ENCODE peak calls at places on chromosomes 1 and 21, in eight cellular contexts. S is erythroblast, F is NB4, J is GM12891, Q is endothelial cell of umbilical vein, V is A549, N is uterus, U is body of pancreas. Z is an unnamed sample.

GRCh38 chr1:115179397-115179835 is 90.1 kb upstream of the TSPAN2 start:
- DNase-seq in S (peak), F (peak), V (peak), N (no peak), Q (no peak), U (no peak), J (no peak), Z (no peak)

GRCh38 chr1:15950763-15951295 is 25.1 kb downstream of the ZBTB17 start:
- DNase-seq in U (peak), N (peak), S (peak), Q (peak), F (peak), J (no peak), V (no peak), Z (peak)

GRCh38 chr1:72186733-72187307 is 95.5 kb downstream of the NEGR1 start:
- DNase-seq in Q (peak), U (no peak), S (no peak), N (no peak), J (no peak), F (peak), V (no peak), Z (no peak)

GRCh38 chr1:79845951-79846350 is 839.4 kb upstream of the ADGRL4 start:
- DNase-seq in N (no peak), U (no peak), F (no peak), V (no peak), Q (no peak), J (no peak), S (no peak), Z (no peak)

GRCh38 chr1:24412408-24412807 is 1.2 kb downstream of the STPG1 start:
- DNase-seq in S (no peak), J (no peak), F (no peak), Q (no peak), V (no peak), N (no peak), U (no peak), Z (no peak)

GRCh38 chr1:84143796-84144565 is at the start of gene PRKACB:
- DNase-seq in J (no peak), U (no peak), V (no peak), S (peak), N (no peak), Q (peak), F (peak), Z (no peak)

GRCh38 chr1:33281554-33282303 is 25.4 kb downstream of the ZNF362 start:
- DNase-seq in N (no peak), U (no peak), S (no peak), V (no peak), F (no peak), J (no peak), Q (no peak), Z (no peak)

GRCh38 chr1:218347713-218348627 is 2.8 kb downstream of the TGFB2 start:
- DNase-seq in N (peak), Q (peak), V (peak), U (no peak), F (no peak), J (no peak), S (no peak), Z (no peak)

GRCh38 chr1:10788592-10789006 is 7.8 kb downstream of the CASZ1 start:
- DNase-seq in Q (peak), J (no peak), V (peak), U (peak), N (no peak), F (no peak), S (no peak), Z (no peak)

GRCh38 chr1:192578144-192578909 is 2.8 kb downstream of the RGS1 start:
- DNase-seq in S (no peak), J (no peak), F (no peak), V (no peak), U (no peak), N (no peak), Q (no peak), Z (no peak)

GRCh38 chr1:35605071-35605881 is 32.2 kb downstream of the TFAP2E start:
- DNase-seq in N (no peak), U (no peak), Q (no peak), F (no peak), S (no peak), V (no peak), J (no peak), Z (no peak)

GRCh38 chr1:21778405-21778727 is 4.6 kb downstream of the USP48 start:
- DNase-seq in N (no peak), Q (no peak), V (no peak), U (no peak), F (no peak), J (no peak), S (no peak), Z (no peak)

GRCh38 chr1:58664881-58665280 is 35.0 kb downstream of the MYSM1 start:
- DNase-seq in J (no peak), U (no peak), N (no peak), Q (peak), F (no peak), V (no peak), S (no peak), Z (no peak)

GRCh38 chr1:244968431-244968830 is 104.1 kb upstream of the HNRNPU start:
- DNase-seq in Q (peak), J (no peak), N (no peak), S (no peak), F (no peak), V (no peak), U (no peak), Z (no peak)

GRCh38 chr1:56200921-56201320 is 378.4 kb downstream of the PLPP3 start:
- DNase-seq in F (no peak), U (no peak), Q (no peak), J (no peak), S (no peak), V (no peak), N (no peak), Z (no peak)

GRCh38 chr1:25118554-25118953 is 113.7 kb downstream of the SYF2 start:
- DNase-seq in S (no peak), N (no peak), U (no peak), Q (no peak), F (no peak), V (no peak), J (no peak), Z (no peak)

GRCh38 chr1:157111396-157112165 is 12.0 kb upstream of the ETV3L start:
- DNase-seq in F (no peak), J (no peak), S (no peak), Q (no peak), N (no peak), V (no peak), U (no peak), Z (no peak)

GRCh38 chr1:32681501-32681900 is 21.1 kb downstream of the SYNC start:
- DNase-seq in N (no peak), F (no peak), J (no peak), U (no peak), Q (no peak), S (no peak), V (no peak), Z (no peak)

GRCh38 chr1:85356130-85356529 is 79.7 kb upstream of the BCL10 start:
- DNase-seq in N (no peak), Q (no peak), S (no peak), V (no peak), U (no peak), J (no peak), F (no peak), Z (no peak)

GRCh38 chr21:44948426-44949120 is 8.7 kb downstream of the SLX9 start:
- DNase-seq in F (no peak), N (no peak), V (no peak), Q (no peak), U (no peak), J (no peak), S (no peak), Z (no peak)

GRCh38 chr1:220843481-220844011 is 35.7 kb upstream of the HLX start:
- DNase-seq in U (no peak), J (no peak), S (no peak), N (peak), Q (peak), V (no peak), F (no peak), Z (no peak)

GRCh38 chr1:89822999-89823628 is 2.3 kb downstream of the LRRC8D start:
- DNase-seq in F (peak), Q (no peak), U (no peak), V (no peak), N (no peak), J (no peak), S (peak), Z (no peak)

GRCh38 chr1:63882048-63882704 is 108.4 kb downstream of the ROR1 start:
- DNase-seq in U (no peak), S (no peak), F (no peak), J (no peak), V (no peak), N (no peak), Q (no peak), Z (no peak)

GRCh38 chr21:43300496-43301423 is 126.2 kb downstream of the SIK1 start:
- DNase-seq in S (no peak), F (no peak), V (no peak), J (no peak), U (no peak), Q (no peak), N (no peak), Z (peak)

GRCh38 chr21:42146821-42147220 is 72.1 kb upstream of the ABCG1 start:
- DNase-seq in N (peak), J (no peak), V (no peak), Q (no peak), U (no peak), F (no peak), S (no peak), Z (no peak)

GRCh38 chr1:206557636-206558473 is 50.5 kb downstream of the RASSF5 start:
- DNase-seq in U (no peak), F (peak), S (peak), N (no peak), V (no peak), Q (no peak), J (no peak), Z (no peak)

GRCh38 chr1:52904590-52905375 is 16.8 kb downstream of the ECHDC2 start:
- DNase-seq in J (peak), Q (no peak), U (peak), V (peak), S (peak), F (peak), N (no peak), Z (no peak)

GRCh38 chr1:54811066-54811465 is 9.9 kb upstream of the TTC22 start:
- DNase-seq in Q (no peak), V (no peak), U (no peak), S (no peak), F (no peak), J (no peak), N (no peak), Z (no peak)

DNA sequence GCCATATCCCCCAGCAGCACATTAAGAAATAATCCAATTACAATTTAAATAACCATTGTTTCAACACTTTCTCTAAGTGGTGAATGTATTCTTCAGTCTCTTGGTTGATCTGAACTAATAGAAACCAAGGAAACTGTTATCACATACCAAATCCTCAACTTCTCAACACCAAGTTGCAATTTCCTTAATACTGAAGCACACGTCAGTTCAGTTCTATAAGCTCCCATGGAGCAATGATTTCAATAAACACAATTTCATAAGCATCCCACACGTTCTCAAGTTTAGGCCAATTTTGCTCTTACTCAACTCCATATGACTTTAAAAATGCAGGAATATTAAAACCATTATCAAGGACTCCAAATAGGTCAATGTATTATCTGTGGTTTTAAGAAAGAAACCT is 5.8 kb upstream of the ERG start:
- DNase-seq in U (no peak), J (no peak), N (no peak), F (no peak), Q (no peak), V (no peak), S (no peak), Z (no peak)
- TF ChIP-seq POLR2A in U (no peak), J (no peak), N (no peak), F (no peak), Q (peak), V (no peak), S (no peak), Z (no peak)

DNA sequence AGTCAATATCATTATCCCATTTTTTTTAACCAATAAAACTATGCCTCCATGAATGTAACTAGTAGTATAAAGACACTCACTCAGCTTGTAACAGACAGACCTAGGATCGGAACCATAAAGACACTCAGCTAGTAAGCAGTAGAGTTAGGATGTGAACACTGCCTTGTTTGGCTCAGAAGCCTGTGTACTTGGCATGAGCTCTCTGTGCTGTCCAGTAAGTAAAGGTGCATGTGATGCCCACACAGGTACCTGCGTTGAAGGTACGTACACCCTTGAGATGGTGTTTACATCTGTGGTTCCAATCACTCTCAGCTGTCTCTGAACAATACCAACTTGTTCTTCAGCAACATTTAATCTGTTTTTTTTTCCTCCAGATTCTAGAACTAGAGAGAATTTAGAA is 252.1 kb upstream of the SGIP1 start:
- DNase-seq in U (no peak), N (no peak), F (no peak), S (no peak), V (no peak), Q (no peak), J (no peak), Z (no peak)
- TF ChIP-seq POLR2A in U (no peak), N (no peak), F (no peak), S (no peak), V (no peak), Q (no peak), J (no peak), Z (no peak)

GRCh38 chr1:155051342-155051776 is 243 bp downstream of the ADAM15 start:
- DNase-seq in J (no peak), N (no peak), F (no peak), V (no peak), Q (no peak), S (no peak), U (no peak), Z (no peak)
- TF ChIP-seq POLR2A in J (no peak), N (no peak), F (no peak), V (peak), Q (peak), S (peak), U (peak), Z (peak)

GRCh38 chr21:26845066-26845749 is at the start of gene ADAMTS1:
- DNase-seq in V (no peak), F (no peak), J (no peak), N (peak), S (no peak), Q (peak), U (peak), Z (peak)
- TF ChIP-seq POLR2A in V (no peak), F (no peak), J (no peak), N (peak), S (no peak), Q (peak), U (peak), Z (peak)

DNA sequence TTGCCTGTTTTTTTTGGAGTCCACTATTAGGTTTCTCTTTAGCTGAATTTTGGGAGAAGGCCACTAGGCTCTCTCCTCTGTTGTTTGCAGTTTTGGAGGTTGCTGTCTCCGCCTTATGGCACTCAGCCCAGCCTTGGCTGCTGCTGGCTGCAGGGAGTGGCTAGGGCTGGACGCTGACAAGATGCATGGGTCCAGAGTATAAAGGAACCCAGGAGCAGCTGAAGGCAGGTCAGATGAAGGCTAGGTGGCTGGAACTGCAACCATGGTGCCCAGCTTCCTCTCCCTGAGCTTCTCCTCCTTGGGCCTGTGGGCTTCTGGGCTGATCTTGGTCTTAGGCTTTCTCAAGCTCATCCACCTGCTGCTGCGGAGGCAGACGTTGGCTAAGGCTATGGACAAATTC is at the start of gene CYP4B1:
- DNase-seq in V (no peak), S (no peak), F (no peak), N (no peak), J (no peak), U (no peak), Q (no peak), Z (peak)
- TF ChIP-seq POLR2A in V (no peak), S (no peak), F (no peak), N (peak), J (no peak), U (no peak), Q (no peak), Z (no peak)

DNA sequence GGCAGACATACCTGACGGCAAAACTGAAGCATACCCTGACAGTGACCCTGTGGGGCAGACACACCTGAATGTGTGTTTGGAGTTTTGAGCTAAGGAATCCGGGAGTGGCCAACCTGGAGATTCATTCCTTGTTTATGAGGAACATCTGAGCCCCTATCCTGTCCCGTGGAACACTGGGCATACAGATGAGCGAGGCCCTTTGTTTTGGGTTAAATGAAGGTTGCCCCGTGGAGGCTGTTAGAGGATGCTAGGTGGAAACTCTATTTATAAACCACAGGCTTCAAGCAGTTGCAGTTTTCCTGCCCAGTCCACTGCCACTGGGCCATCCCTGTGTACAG is 18.1 kb downstream of the GALNT2 start:
- DNase-seq in V (no peak), Q (no peak), S (no peak), N (no peak), U (no peak), J (no peak), F (no peak), Z (no peak)
- TF ChIP-seq POLR2A in V (no peak), Q (no peak), S (no peak), N (no peak), U (no peak), J (no peak), F (no peak), Z (no peak)